ENCODE peak calls at places on chromosome 11, in six cellular contexts. D is globus pallidus; B is CD8-positive, alpha-beta memory T cell; F is amniotic stem cell; N is body of pancreas; U is NCI-H187 treated with DMSO at 0.1 percent for 48 hours. I is an unnamed sample.

GRCh38 chr11:69947772-69948255 is 128.6 kb upstream of the FGF3 start:
- DNase-seq in D (no peak), B (no peak), F (no peak), N (no peak), U (no peak), I (no peak)

GRCh38 chr11:1668911-1669473 is 28.0 kb upstream of the KRTAP5-6 start:
- DNase-seq in D (no peak), B (no peak), F (no peak), N (no peak), U (no peak), I (no peak)

GRCh38 chr11:27392715-27393114 is 29.7 kb upstream of the CCDC34 start:
- DNase-seq in D (no peak), B (no peak), F (peak), N (no peak), U (no peak), I (peak)

GRCh38 chr11:122981388-122982264 is at the start of gene BSX:
- DNase-seq in D (peak), B (peak), F (peak), N (peak), U (no peak), I (peak)

GRCh38 chr11:110337570-110338193 is 41.3 kb upstream of the RDX start:
- DNase-seq in D (no peak), B (no peak), F (no peak), N (peak), U (no peak), I (no peak)

GRCh38 chr11:2393941-2394817 is 6.4 kb upstream of the TSSC4 start:
- DNase-seq in D (no peak), B (no peak), F (no peak), N (no peak), U (no peak), I (no peak)

GRCh38 chr11:9077164-9077563 is 14.2 kb downstream of the SCUBE2 start:
- DNase-seq in D (no peak), B (no peak), F (no peak), N (no peak), U (no peak), I (no peak)

GRCh38 chr11:3176487-3176886 is 11.4 kb upstream of the OSBPL5 start:
- DNase-seq in D (no peak), B (no peak), F (no peak), N (no peak), U (no peak), I (no peak)

GRCh38 chr11:130611791-130612251 is 163.4 kb downstream of the ADAMTS15 start:
- DNase-seq in D (no peak), B (no peak), F (peak), N (no peak), U (no peak), I (no peak)

GRCh38 chr11:70424765-70425164 is 26.4 kb downstream of the CTTN start:
- DNase-seq in D (no peak), B (no peak), F (no peak), N (no peak), U (no peak), I (no peak)

GRCh38 chr11:65390099-65390941 is 3.9 kb downstream of the FRMD8 start:
- DNase-seq in D (no peak), B (no peak), F (no peak), N (no peak), U (no peak), I (no peak)

GRCh38 chr11:108960498-108960897 is 295.6 kb downstream of the DDX10 start:
- DNase-seq in D (no peak), B (no peak), F (no peak), N (no peak), U (no peak), I (no peak)

GRCh38 chr11:9708544-9708943 is 44.7 kb downstream of the SWAP70 start:
- DNase-seq in D (no peak), B (no peak), F (no peak), N (no peak), U (no peak), I (no peak)

I was measured in HFFc6.